ENCODE peak calls at places on chromosomes 3 and 15, in four cellular contexts. J, U, G and B are unnamed samples.
A peak's percentile ranks its signal among the peaks of the same experiment; 100 is the strongest.

GRCh38 chr3:179964867-179965266 is 71.9 kb downstream of the PEX5L start:
- DNase-seq in J (no peak), U (no peak), G (no peak), B (no peak)

GRCh38 chr3:85050806-85051205 is 92.0 kb downstream of the CADM2 start:
- DNase-seq in J (no peak), U (no peak), G (no peak), B (no peak)

GRCh38 chr3:48268936-48269551 is 28.1 kb downstream of the ZNF589 start:
- DNase-seq in J (no peak), U (no peak), G (no peak), B (no peak)

GRCh38 chr3:158680861-158681260 is 8.4 kb upstream of the LXN start:
- DNase-seq in J (no peak), U (no peak), G (no peak), B (no peak)

GRCh38 chr15:57861805-57862586 is 155.5 kb downstream of the POLR2M start:
- DNase-seq in J (peak; percentile 5), U (no peak), G (no peak), B (no peak)

GRCh38 chr15:70356919-70357318 is 259.2 kb upstream of the TLE3 start:
- DNase-seq in J (no peak), U (no peak), G (peak; percentile 58), B (peak; percentile 79)

GRCh38 chr3:151443583-151443982 is 17.3 kb downstream of the IGSF10 start:
- DNase-seq in J (no peak), U (no peak), G (no peak), B (peak; percentile 48)

GRCh38 chr15:80173022-80173759 is 20.4 kb downstream of the FAH start:
- DNase-seq in J (peak; percentile 86), U (peak; percentile 47), G (no peak), B (peak; percentile 43)

GRCh38 chr3:150699068-150699635 is 4.6 kb downstream of the ERICH6 start:
- DNase-seq in J (no peak), U (no peak), G (no peak), B (no peak)

GRCh38 chr3:76021376-76021775 is 236.0 kb upstream of the ZNF717 start:
- DNase-seq in J (no peak), U (no peak), G (no peak), B (no peak)

GRCh38 chr15:28125673-28126651 is 26.8 kb upstream of the OCA2 start:
- DNase-seq in J (peak; percentile 20), U (no peak), G (no peak), B (no peak)

GRCh38 chr3:45765956-45766355 is 30.4 kb downstream of the SLC6A20 start:
- DNase-seq in J (no peak), U (no peak), G (no peak), B (no peak)

GRCh38 chr3:120931593-120931992 is 23.6 kb downstream of the STXBP5L start:
- DNase-seq in J (no peak), U (no peak), G (no peak), B (no peak)

GRCh38 chr3:17505856-17506255 is 236.6 kb downstream of the TBC1D5 start:
- DNase-seq in J (no peak), U (no peak), G (no peak), B (no peak)

GRCh38 chr15:101063891-101064794 is 145.0 kb downstream of the LRRK1 start:
- DNase-seq in J (peak; percentile 56), U (peak; percentile 69), G (peak; percentile 71), B (peak; percentile 50)

GRCh38 chr3:164407111-164407510 is 671.2 kb downstream of the SI start:
- DNase-seq in J (no peak), U (no peak), G (no peak), B (no peak)

GRCh38 chr3:99548674-99549073 is 89.7 kb upstream of the COL8A1 start:
- DNase-seq in J (no peak), U (no peak), G (no peak), B (no peak)

GRCh38 chr3:152957488-152957887 is 122.6 kb downstream of the P2RY1 start:
- DNase-seq in J (no peak), U (no peak), G (no peak), B (no peak)

GRCh38 chr15:73265536-73266153 is 103.1 kb downstream of the HCN4 start:
- DNase-seq in J (peak; percentile 45), U (no peak), G (no peak), B (peak; percentile 52)

GRCh38 chr3:31981206-31982181 is at the start of the genes OSBPL10 and ZNF860:
- DNase-seq in J (peak; percentile 89), U (peak; percentile 91), G (peak; percentile 89), B (peak; percentile 62)

GRCh38 chr3:119145500-119146167 is at the start of gene TEX55:
- DNase-seq in J (peak; percentile 27), U (peak; percentile 39), G (no peak), B (peak; percentile 29)

GRCh38 chr15:84079885-84080777 is 155.4 kb upstream of the GOLGA6L4 start:
- DNase-seq in J (peak; percentile 40), U (peak; percentile 19), G (no peak), B (no peak)

GRCh38 chr15:62928996-62929350 is 113.6 kb upstream of the TPM1 start:
- DNase-seq in J (no peak), U (no peak), G (no peak), B (no peak)

GRCh38 chr3:63655519-63655918 is 3.0 kb downstream of the SNTN start:
- DNase-seq in J (no peak), U (no peak), G (no peak), B (no peak)

GRCh38 chr3:141454906-141455602 is 31.8 kb upstream of the RASA2 start:
- DNase-seq in J (peak; percentile 53), U (no peak), G (no peak), B (peak; percentile 86)

GRCh38 chr3:29373016-29373690 is 92.3 kb downstream of the RBMS3 start:
- DNase-seq in J (no peak), U (no peak), G (no peak), B (no peak)

GRCh38 chr3:43770426-43771103 is 79.8 kb downstream of the ABHD5 start:
- DNase-seq in J (peak; percentile 84), U (peak; percentile 65), G (peak; percentile 85), B (no peak)

GRCh38 chr3:187841552-187841951 is 96.3 kb upstream of the BCL6 start:
- DNase-seq in J (no peak), U (no peak), G (no peak), B (no peak)

GRCh38 chr3:7504886-7505775 is 644.2 kb downstream of the GRM7 start:
- DNase-seq in J (peak; percentile 50), U (peak; percentile 15), G (no peak), B (peak; percentile 24)

GRCh38 chr3:64129106-64129505 is 96.2 kb downstream of the PRICKLE2 start:
- DNase-seq in J (no peak), U (no peak), G (no peak), B (no peak)

GRCh38 chr3:108493862-108494261 is 16.5 kb downstream of the MYH15 start:
- DNase-seq in J (no peak), U (peak; percentile 12), G (no peak), B (no peak)

GRCh38 chr3:37453393-37454391 is 279.3 kb upstream of the LRRFIP2 start:
- DNase-seq in J (peak; percentile 43), U (peak; percentile 76), G (peak; percentile 80), B (no peak)

GRCh38 chr15:94105760-94106159 is 125.6 kb upstream of the MCTP2 start:
- DNase-seq in J (no peak), U (no peak), G (no peak), B (no peak)

GRCh38 chr15:74128785-74129350 is 1.5 kb upstream of the ISLR2 start:
- DNase-seq in J (no peak), U (no peak), G (no peak), B (no peak)

GRCh38 chr3:112687214-112687613 is 46.3 kb upstream of the CCDC80 start:
- DNase-seq in J (no peak), U (no peak), G (no peak), B (no peak)

GRCh38 chr3:126149960-126150515 is 30.3 kb downstream of the ALDH1L1 start:
- DNase-seq in J (no peak), U (peak; percentile 3), G (no peak), B (no peak)

DNA sequence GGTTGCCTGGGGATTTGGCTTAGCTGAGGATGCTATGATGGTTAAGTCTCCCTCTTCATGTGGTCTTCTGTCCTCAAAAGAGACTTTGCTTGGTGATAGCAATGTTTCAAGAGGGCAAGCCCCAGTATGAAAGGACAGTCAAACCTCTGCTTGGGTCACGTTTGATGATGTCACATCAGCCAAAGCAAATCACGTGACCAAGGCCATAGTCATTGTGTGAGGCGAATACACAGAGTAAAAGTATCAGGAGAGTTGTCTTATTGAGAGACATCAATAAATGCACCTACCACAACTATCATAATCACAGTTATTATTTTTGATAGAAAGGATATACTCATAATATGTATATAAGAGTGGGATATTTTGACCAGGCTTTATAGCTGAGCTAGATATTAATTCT is 243.0 kb downstream of the EPHA6 start:
- DNase-seq in J (no peak), U (no peak), G (no peak), B (no peak)
- H3K4me3 ChIP-seq in J (no peak overlapping the region), U (no peak overlapping the region), G (no peak overlapping the region), B (no peak overlapping the region)

GRCh38 chr3:25385807-25386512 is 42.1 kb upstream of the RARB start:
- DNase-seq in J (no peak), U (no peak), G (no peak), B (no peak)
- H3K4me3 ChIP-seq in J (no peak overlapping the region), U (no peak overlapping the region), G (no peak overlapping the region), B (no peak overlapping the region)

GRCh38 chr15:48516125-48516524 is 129.4 kb downstream of the FBN1 start:
- DNase-seq in J (no peak), U (no peak), G (no peak), B (no peak)

GRCh38 chr15:48522123-48522522 is 123.4 kb downstream of the FBN1 start:
- DNase-seq in J (no peak), U (no peak), G (no peak), B (no peak)

GRCh38 chr15:48515497-48515896 is 130.0 kb downstream of the FBN1 start:
- DNase-seq in J (no peak), U (no peak), G (no peak), B (no peak)

GRCh38 chr15:48522911-48523310 is 122.6 kb downstream of the FBN1 start:
- DNase-seq in J (no peak), U (no peak), G (no peak), B (no peak)

DNA sequence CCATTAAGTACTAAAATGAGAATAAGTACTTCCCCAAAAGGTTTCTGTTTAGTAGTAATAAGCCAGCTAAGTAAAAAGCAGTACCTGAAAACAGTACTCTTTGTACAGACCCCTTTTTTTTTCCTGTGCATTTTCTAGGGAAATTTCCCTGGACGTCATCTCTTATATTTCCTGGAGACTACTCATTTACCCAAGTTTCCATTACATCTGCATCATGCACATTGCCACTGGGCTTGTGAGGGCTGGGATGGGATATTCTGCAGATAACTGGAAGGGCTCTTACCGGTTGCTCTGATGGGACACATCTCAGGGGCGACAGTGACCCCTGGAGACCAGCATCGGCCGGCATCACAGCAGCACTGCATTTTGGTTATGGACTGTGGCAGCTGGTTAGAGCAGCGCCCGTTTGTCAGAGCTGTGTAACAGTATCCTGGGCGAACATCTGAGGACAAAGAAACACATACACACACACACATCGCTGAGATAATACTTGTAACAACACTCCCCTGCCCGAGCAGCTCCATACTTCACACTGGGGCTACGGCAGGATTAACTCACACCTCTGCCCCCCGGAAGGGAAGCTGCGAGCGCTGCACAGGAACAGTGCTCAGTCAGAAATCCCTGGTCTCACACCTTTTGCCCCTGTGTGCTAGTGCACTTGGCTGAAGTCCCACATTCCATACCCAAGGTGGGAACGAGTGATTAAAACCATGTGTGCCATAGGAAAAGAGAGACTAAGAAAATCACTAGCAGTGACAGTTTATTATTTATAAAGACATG is 124.9 kb downstream of the FBN1 start:
- DNase-seq in J (no peak), U (no peak), G (no peak), B (peak; percentile 37)
- H3K4me3 ChIP-seq in J (no peak overlapping the region), U (no peak overlapping the region), G (no peak overlapping the region), B (no peak overlapping the region)

GRCh38 chr3:170867143-170867542 is 2.9 kb downstream of the RPL22L1 start:
- DNase-seq in J (no peak), U (no peak), G (no peak), B (no peak)
- H3K4me3 ChIP-seq in J (no peak overlapping the region), U (no peak overlapping the region), G (no peak overlapping the region), B (no peak overlapping the region)

GRCh38 chr3:42188365-42188764 is 77.6 kb downstream of the CCK start:
- DNase-seq in J (no peak), U (no peak), G (no peak), B (no peak)
- H3K4me3 ChIP-seq in J (no peak overlapping the region), U (no peak overlapping the region), G (no peak overlapping the region), B (no peak overlapping the region)